ENCODE peak calls at places on chromosomes 13 and 19, in nine cellular contexts. A, R, P, H, Y, T, J, V and E are unnamed samples.

GRCh38 chr13:49374585-49375290 is 69.1 kb downstream of the CAB39L start:
- DNase-seq in A (peak; percentile 18), R (no peak), P (no peak), H (no peak), Y (no peak), T (peak; percentile 87), J (no peak), V (no peak), E (peak; percentile 11)

GRCh38 chr13:27131202-27131623 is 40.4 kb downstream of the USP12 start:
- DNase-seq in A (peak; percentile 4), R (no peak), P (no peak), H (no peak), Y (peak; percentile 13), T (peak; percentile 55), J (no peak), V (no peak), E (peak; percentile 31)

GRCh38 chr13:44930907-44931676 is 58.2 kb downstream of the NUFIP1 start:
- DNase-seq in A (no peak), R (no peak), P (peak; percentile 7), H (no peak), Y (no peak), T (no peak), J (no peak), V (no peak), E (peak; percentile 25)

GRCh38 chr19:6712692-6713670 is 7.5 kb downstream of the C3 start:
- DNase-seq in A (no peak), R (no peak), P (no peak), H (no peak), Y (no peak), T (no peak), J (no peak), V (no peak), E (no peak)

GRCh38 chr13:79581870-79582315 is 100.9 kb downstream of the NDFIP2 start:
- DNase-seq in A (no peak), R (peak; percentile 84), P (no peak), H (no peak), Y (peak; percentile 2), T (peak; percentile 3), J (no peak), V (no peak), E (no peak)

GRCh38 chr13:113410472-113411201 is 42.7 kb downstream of the ADPRHL1 start:
- DNase-seq in A (peak; percentile 52), R (no peak), P (no peak), H (no peak), Y (peak; percentile 89), T (peak; percentile 93), J (peak; percentile 25), V (no peak), E (peak; percentile 88)

GRCh38 chr19:14097532-14098151 is 7.1 kb upstream of the SAMD1 start:
- DNase-seq in A (no peak), R (no peak), P (no peak), H (no peak), Y (no peak), T (no peak), J (no peak), V (no peak), E (peak; percentile 16)

GRCh38 chr13:48533207-48533499 is 273 bp upstream of the RCBTB2 start:
- DNase-seq in A (no peak), R (no peak), P (no peak), H (no peak), Y (no peak), T (no peak), J (no peak), V (no peak), E (no peak)

GRCh38 chr19:4586691-4587090 is 27.2 kb upstream of the SEMA6B start:
- DNase-seq in A (no peak), R (no peak), P (no peak), H (no peak), Y (no peak), T (no peak), J (no peak), V (no peak), E (no peak)

GRCh38 chr19:30017172-30017571 is 75.1 kb downstream of the URI1 start:
- DNase-seq in A (no peak), R (no peak), P (no peak), H (no peak), Y (no peak), T (no peak), J (no peak), V (no peak), E (no peak)

GRCh38 chr13:71611292-71611691 is 255.7 kb downstream of the DACH1 start:
- DNase-seq in A (no peak), R (no peak), P (no peak), H (no peak), Y (no peak), T (no peak), J (no peak), V (no peak), E (no peak)

GRCh38 chr19:48835734-48836088 is 580 bp downstream of the HSD17B14 start:
- DNase-seq in A (peak; percentile 94), R (peak; percentile 99), P (peak; percentile 96), H (peak; percentile 97), Y (peak; percentile 76), T (peak; percentile 71), J (peak; percentile 96), V (peak; percentile 96), E (peak; percentile 86)

GRCh38 chr19:55189424-55189823 is 9.3 kb upstream of the SYT5 start:
- DNase-seq in A (peak; percentile 99), R (peak; percentile 93), P (peak; percentile 44), H (peak; percentile 31), Y (peak; percentile 88), T (peak; percentile 95), J (peak; percentile 23), V (no peak), E (no peak)

GRCh38 chr13:50123862-50124535 is 108.8 kb downstream of the KCNRG start:
- DNase-seq in A (peak; percentile 93), R (peak; percentile 99), P (peak; percentile 98), H (peak; percentile 85), Y (peak; percentile 84), T (peak; percentile 97), J (peak; percentile 80), V (no peak), E (peak; percentile 99)

GRCh38 chr13:97205971-97206370 is 16.2 kb upstream of the MBNL2 start:
- DNase-seq in A (peak; percentile 17), R (no peak), P (no peak), H (no peak), Y (no peak), T (peak; percentile 68), J (no peak), V (no peak), E (no peak)

GRCh38 chr19:30360378-30361106 is 11.6 kb upstream of the ZNF536 start:
- DNase-seq in A (no peak), R (peak; percentile 52), P (no peak), H (no peak), Y (no peak), T (no peak), J (no peak), V (no peak), E (no peak)

DNA sequence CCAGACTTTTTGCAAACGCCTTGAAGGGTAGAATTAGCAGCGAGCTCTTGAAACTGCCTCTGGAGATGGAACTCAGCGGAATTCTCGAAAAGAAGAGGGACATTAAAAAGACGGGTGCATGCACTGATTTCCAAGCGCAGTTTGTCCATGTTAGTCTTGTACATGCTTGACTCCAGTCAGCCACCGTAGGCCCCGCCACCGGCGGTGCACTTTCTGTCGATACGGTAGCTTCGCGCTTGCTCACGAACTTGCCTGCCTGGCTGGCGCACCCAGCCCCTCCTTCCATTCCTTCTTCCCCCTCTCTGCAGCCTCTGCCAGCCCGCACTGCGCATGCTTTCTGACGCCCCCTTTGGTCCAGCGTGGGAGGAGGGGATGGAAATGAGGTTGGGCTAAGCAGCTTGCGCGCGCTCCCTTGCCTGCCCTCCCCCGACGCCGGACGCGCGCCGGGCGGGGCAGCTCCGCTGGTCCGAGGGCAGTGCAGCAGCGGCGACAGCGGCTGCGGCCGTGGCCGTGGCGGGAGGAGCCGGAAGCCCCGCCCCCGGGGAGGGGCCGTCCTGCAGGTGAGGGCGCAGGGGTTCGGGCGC is at the start of gene ZNF575:
- DNase-seq in A (peak; percentile 99), R (peak; percentile 97), P (peak; percentile 94), H (peak; percentile 89), Y (peak; percentile 87), T (peak; percentile 95), J (peak; percentile 91), V (peak; percentile 89), E (peak; percentile 93)
- TF ChIP-seq CTCF in A (no peak), R (no peak), P (no peak), H (no peak), Y (no peak), T (no peak), J (peak; percentile 1), V (no peak), E (no peak)

GRCh38 chr13:95485045-95485517 is 67.4 kb upstream of the CLDN10 start:
- DNase-seq in A (peak; percentile 34), R (no peak), P (no peak), H (no peak), Y (no peak), T (peak; percentile 42), J (no peak), V (no peak), E (peak; percentile 67)
- TF ChIP-seq POLR2A in A (no peak), R (no peak), P (no peak), H (no peak), Y (no peak), T (no peak), J (no peak), V (no peak), E (no peak)

GRCh38 chr13:101115762-101116161 is 300.5 kb downstream of the NALCN start:
- DNase-seq in A (peak; percentile 13), R (no peak), P (no peak), H (no peak), Y (no peak), T (no peak), J (no peak), V (no peak), E (peak; percentile 4)
- TF ChIP-seq CTCF in A (no peak), R (no peak), P (no peak), H (no peak), Y (peak; percentile 5), T (peak; percentile 9), J (no peak), V (no peak), E (no peak)

GRCh38 chr19:21143428-21143827 is 1.6 kb downstream of the ZNF431 start:
- DNase-seq in A (no peak), R (no peak), P (no peak), H (no peak), Y (no peak), T (no peak), J (no peak), V (no peak), E (no peak)

GRCh38 chr19:21143846-21144245 is 2.0 kb downstream of the ZNF431 start:
- DNase-seq in A (no peak), R (no peak), P (no peak), H (no peak), Y (peak; percentile 24), T (no peak), J (no peak), V (no peak), E (no peak)

GRCh38 chr19:21138130-21138529 is 3.7 kb upstream of the ZNF431 start:
- DNase-seq in A (no peak), R (no peak), P (no peak), H (no peak), Y (no peak), T (no peak), J (no peak), V (no peak), E (no peak)

GRCh38 chr19:21147540-21147939 is 5.7 kb downstream of the ZNF431 start:
- DNase-seq in A (no peak), R (no peak), P (no peak), H (no peak), Y (no peak), T (no peak), J (no peak), V (no peak), E (no peak)

GRCh38 chr19:21141787-21142464 is at the start of gene ZNF431:
- DNase-seq in A (peak; percentile 94), R (peak; percentile 98), P (peak; percentile 92), H (peak; percentile 92), Y (peak; percentile 92), T (peak; percentile 93), J (peak; percentile 93), V (peak; percentile 90), E (peak; percentile 97)
- TF ChIP-seq POLR2A in A (peak; percentile 54), R (no peak), P (peak; percentile 87), H (no peak), Y (peak; percentile 37), T (peak; percentile 88), J (peak; percentile 76), V (peak; percentile 80), E (peak; percentile 77)